ENCODE peak calls at places on chromosome 1, in five cellular contexts. K, F, L, Y and R are unnamed samples.

GRCh38 chr1:42186172-42186571 is 21.6 kb upstream of the GUCA2A start:
- DNase-seq in K (no peak), Y (peak; percentile 28), F (no peak), L (no peak), R (no peak)

GRCh38 chr1:151199860-151200581 is 1.7 kb downstream of the PIP5K1A start:
- DNase-seq in F (no peak), K (no peak), L (no peak), Y (peak; percentile 80), R (peak; percentile 82)

GRCh38 chr1:9317591-9318331 is 25.1 kb downstream of the SPSB1 start:
- DNase-seq in Y (peak; percentile 75), K (no peak), L (no peak), F (no peak), R (no peak)

GRCh38 chr1:9028921-9029715 is 2.9 kb upstream of the SLC2A7 start:
- DNase-seq in K (no peak), L (no peak), F (no peak), Y (peak; percentile 60), R (peak; percentile 55)

GRCh38 chr1:94596260-94596659 is 54.7 kb upstream of the F3 start:
- DNase-seq in Y (no peak), L (no peak), F (peak; percentile 47), K (no peak), R (no peak)

GRCh38 chr1:59751801-59752200 is 62.9 kb upstream of the HOOK1 start:
- DNase-seq in L (no peak), K (no peak), F (no peak), Y (no peak), R (no peak)

GRCh38 chr1:6287431-6287886 is 26.6 kb upstream of the GPR153 start:
- DNase-seq in L (no peak), F (no peak), K (no peak), Y (no peak), R (no peak)

GRCh38 chr1:145982010-145982723 is 14.2 kb downstream of the TXNIP start:
- DNase-seq in F (no peak), K (no peak), L (no peak), Y (no peak), R (no peak)

GRCh38 chr1:205186191-205186590 is 25.3 kb downstream of the DSTYK start:
- DNase-seq in K (no peak), L (no peak), Y (no peak), F (no peak), R (no peak)

GRCh38 chr1:116820362-116820761 is 66.1 kb downstream of the CD2 start:
- DNase-seq in Y (peak; percentile 84), L (no peak), K (no peak), F (no peak), R (peak; percentile 97)

GRCh38 chr1:37486680-37487618 is 12.6 kb downstream of the ZC3H12A start:
- DNase-seq in F (peak; percentile 97), L (peak; percentile 83), Y (peak; percentile 73), K (peak; percentile 69), R (peak; percentile 64)
- H3K27ac ChIP-seq in F (no peak overlapping the region), L (no peak overlapping the region), Y (peak overlapping the region; percentile 7), K (no peak overlapping the region), R (no peak overlapping the region)

DNA sequence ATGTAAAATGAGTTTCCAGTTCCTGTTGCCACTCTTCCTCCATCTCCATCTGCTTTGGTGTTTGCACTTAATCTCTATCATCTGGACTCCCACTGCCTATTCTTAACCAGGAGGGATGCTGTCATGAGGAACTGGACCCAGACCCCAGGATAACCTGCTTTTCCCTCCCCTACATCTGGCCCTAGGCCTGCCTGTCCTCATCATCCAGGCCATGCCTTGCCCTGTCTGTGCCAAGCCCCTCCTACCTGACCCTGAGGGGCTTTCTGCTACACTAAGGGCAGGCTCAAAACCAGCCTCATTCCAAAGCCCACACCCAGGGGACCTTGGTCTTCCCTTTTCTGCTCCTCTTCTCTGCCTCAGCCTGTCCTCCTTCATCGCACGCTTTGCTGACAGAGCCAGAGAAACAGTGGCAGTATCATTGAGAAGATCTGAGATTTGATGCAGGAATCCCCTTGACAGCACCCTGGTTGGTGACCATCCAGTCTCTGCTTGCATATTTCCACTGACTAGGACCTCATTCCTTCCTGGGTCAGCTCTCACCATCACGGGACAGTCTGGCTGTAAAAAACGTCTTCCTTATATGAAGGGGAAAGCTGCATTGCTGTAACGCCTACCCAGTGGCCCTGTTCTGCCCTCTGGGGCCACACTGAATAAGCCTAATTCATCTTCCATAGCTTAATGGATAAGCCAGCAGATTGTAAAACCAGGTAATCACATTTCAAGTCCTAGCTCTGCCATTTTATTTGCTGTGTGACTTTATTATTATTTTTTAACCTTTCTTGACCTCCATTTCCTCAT is 38.8 kb downstream of the PLXNA2 start:
- DNase-seq in F (no peak), L (no peak), K (no peak), Y (no peak), R (no peak)
- H3K4ac ChIP-seq in F (no peak overlapping the region), L (no peak overlapping the region), K (no peak overlapping the region), Y (peak overlapping the region; percentile 6), R (no peak overlapping the region)

DNA sequence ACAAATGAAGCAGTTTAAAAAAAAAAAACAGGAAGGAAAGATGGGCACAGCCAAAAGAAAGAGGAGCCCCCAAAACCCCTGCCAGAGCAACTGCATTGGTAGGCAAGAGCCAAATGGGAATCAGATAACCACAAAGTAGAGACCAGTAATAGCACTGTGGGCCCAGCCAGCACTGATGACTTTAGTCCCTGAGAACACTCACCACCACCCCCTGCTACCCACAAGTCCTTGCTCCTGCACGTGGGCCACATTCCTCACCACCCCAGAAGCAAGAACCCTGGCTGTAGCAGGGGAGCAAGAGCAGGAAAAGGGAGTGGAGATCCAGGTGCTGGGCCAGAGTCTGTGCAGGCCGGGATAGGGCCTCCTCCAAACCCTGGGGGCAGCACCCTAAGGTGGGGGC is 86.1 kb downstream of the RRAGC start:
- DNase-seq in L (no peak), F (no peak), K (no peak), Y (no peak), R (no peak)
- H2BK12ac ChIP-seq in L (no peak overlapping the region), F (no peak overlapping the region), K (no peak overlapping the region), Y (no peak overlapping the region), R (no peak overlapping the region)

GRCh38 chr1:223872308-223872878 is 26.6 kb upstream of the TP53BP2 start:
- DNase-seq in L (no peak), Y (no peak), F (no peak), K (no peak), R (peak; percentile 8)
- H3K27ac ChIP-seq in L (no peak overlapping the region), Y (no peak overlapping the region), F (no peak overlapping the region), K (no peak overlapping the region), R (peak overlapping the region; percentile 95)

DNA sequence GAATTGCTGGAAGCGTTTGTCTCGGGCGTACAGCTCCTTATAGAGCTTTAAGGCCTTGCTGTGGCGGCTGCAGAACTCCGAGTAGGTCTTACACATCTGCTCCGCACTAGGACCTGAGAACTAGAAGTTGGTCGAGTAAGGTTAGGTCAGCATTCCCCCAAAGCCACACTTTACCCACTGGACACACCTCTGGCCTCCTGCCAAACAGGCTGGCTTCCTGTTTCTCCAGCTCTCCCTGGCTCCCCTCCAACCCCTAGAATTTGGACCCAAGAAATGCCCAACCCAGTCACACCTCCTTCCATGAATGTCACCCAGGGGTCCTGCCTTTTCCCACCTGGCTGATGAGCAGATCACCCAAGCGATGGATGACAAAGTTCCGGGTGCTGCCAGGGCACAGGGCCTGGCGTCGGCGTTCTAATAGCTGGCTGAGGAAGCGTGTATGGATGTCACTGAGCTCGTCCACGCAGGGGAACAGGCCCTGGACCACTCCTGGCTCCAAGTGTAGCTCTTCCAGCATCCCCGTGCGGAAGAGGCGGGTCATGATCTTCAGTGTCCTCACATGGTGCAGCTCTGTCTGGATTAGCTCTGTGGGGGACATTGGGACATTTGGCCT is 15.6 kb downstream of the ARHGEF2 start:
- DNase-seq in L (no peak), Y (no peak), K (no peak), F (no peak), R (no peak)
- H3K4ac ChIP-seq in L (no peak overlapping the region), Y (no peak overlapping the region), K (no peak overlapping the region), F (no peak overlapping the region), R (no peak overlapping the region)

DNA sequence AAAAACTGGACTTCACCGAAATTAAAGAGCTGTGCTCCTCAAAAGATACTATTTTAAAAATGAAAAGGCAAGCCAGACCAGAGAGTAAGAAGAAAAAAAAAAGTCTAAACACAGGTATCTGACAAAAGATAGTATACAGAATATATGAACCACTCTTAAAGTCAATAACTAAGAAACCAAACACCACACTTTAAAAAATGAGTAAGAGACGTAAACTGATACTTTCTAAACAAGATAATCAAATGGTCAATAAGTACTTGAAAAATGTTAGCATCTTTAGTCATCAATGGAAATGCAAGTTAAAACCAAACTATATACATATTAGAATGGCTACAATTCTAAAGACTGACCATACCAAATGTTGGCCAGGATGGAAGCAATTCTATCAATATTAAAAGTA is 77.6 kb downstream of the EVI5 start:
- DNase-seq in F (no peak), L (no peak), Y (no peak), K (no peak), R (no peak)
- H2BK12ac ChIP-seq in F (no peak overlapping the region), L (no peak overlapping the region), Y (no peak overlapping the region), K (no peak overlapping the region), R (no peak overlapping the region)

GRCh38 chr1:155018617-155019348 is 14.8 kb downstream of the DCST2 start:
- DNase-seq in L (no peak), F (no peak), Y (peak; percentile 34), K (peak; percentile 36), R (no peak)
- H3K27ac ChIP-seq in L (no peak overlapping the region), F (no peak overlapping the region), Y (no peak overlapping the region), K (peak overlapping the region; percentile 58), R (no peak overlapping the region)

GRCh38 chr1:156455362-156455761 is 45.2 kb downstream of the MEF2D start:
- DNase-seq in K (no peak), L (no peak), Y (no peak), F (no peak), R (no peak)

GRCh38 chr1:156452863-156453262 is 47.7 kb downstream of the MEF2D start:
- DNase-seq in Y (no peak), F (no peak), L (no peak), K (no peak), R (no peak)

GRCh38 chr1:156458181-156458503 is 42.4 kb downstream of the MEF2D start:
- DNase-seq in Y (peak; percentile 82), K (no peak), F (no peak), L (no peak), R (peak; percentile 14)

GRCh38 chr1:156460525-156460924 is 40.0 kb downstream of the MEF2D start:
- DNase-seq in L (no peak), K (no peak), Y (no peak), F (no peak), R (no peak)

GRCh38 chr1:156456625-156457465 is 43.7 kb downstream of the MEF2D start:
- DNase-seq in L (peak; percentile 99), F (peak; percentile 95), K (peak; percentile 96), Y (peak; percentile 97), R (peak; percentile 100)
- H3K4ac ChIP-seq in L (no peak overlapping the region), F (peak overlapping the region; percentile 64), K (no peak overlapping the region), Y (peak overlapping the region; percentile 88), R (peak overlapping the region; percentile 7)